ENCODE peak calls at places on chromosomes 6 and 20, in six cellular contexts. One of them, this sample, is unnamed.

GRCh38 chr6:28589952-28590340 is 64.3 kb downstream of the GPX5 start:
- DNase-seq in H1: no peak
- DNase-seq in K562: no peak
- DNase-seq in WTC11: no peak
- DNase-seq in GM12878: no peak
- DNase-seq in HepG2: no peak
- DNase-seq in this sample: no peak

GRCh38 chr6:31945154-31945506 is 765 bp upstream of the CFB start:
- DNase-seq in H1: no peak
- DNase-seq in HepG2: no peak
- DNase-seq in WTC11: no peak
- DNase-seq in K562: no peak
- DNase-seq in GM12878: no peak
- DNase-seq in this sample: no peak

GRCh38 chr20:59044295-59044694 is 1.7 kb upstream of the PRELID3B start:
- DNase-seq in GM12878: no peak
- DNase-seq in K562: no peak
- DNase-seq in HepG2: no peak
- DNase-seq in H1: no peak
- DNase-seq in WTC11: no peak
- DNase-seq in this sample: no peak

GRCh38 chr20:2387180-2387577 is 6.5 kb downstream of the TGM6 start:
- DNase-seq in WTC11: peak; percentile 73
- DNase-seq in K562: peak; percentile 55
- DNase-seq in H1: peak; percentile 47
- DNase-seq in HepG2: peak; percentile 48
- DNase-seq in GM12878: peak; percentile 21
- DNase-seq in this sample: peak; percentile 39

GRCh38 chr20:23161968-23162696 is 76.0 kb upstream of the CD93 start:
- DNase-seq in H1: no peak
- DNase-seq in WTC11: no peak
- DNase-seq in HepG2: peak; percentile 73
- DNase-seq in GM12878: no peak
- DNase-seq in K562: no peak
- DNase-seq in this sample: no peak

GRCh38 chr20:47622118-47622665 is 120.5 kb downstream of the NCOA3 start:
- DNase-seq in K562: no peak
- DNase-seq in H1: no peak
- DNase-seq in HepG2: no peak
- DNase-seq in GM12878: no peak
- DNase-seq in WTC11: no peak
- DNase-seq in this sample: no peak

GRCh38 chr6:93164781-93165180 is 254.6 kb downstream of the EPHA7 start:
- DNase-seq in H1: no peak
- DNase-seq in GM12878: no peak
- DNase-seq in HepG2: no peak
- DNase-seq in K562: no peak
- DNase-seq in WTC11: no peak
- DNase-seq in this sample: no peak

GRCh38 chr6:90413867-90414266 is 117.2 kb upstream of the BACH2 start:
- DNase-seq in GM12878: no peak
- DNase-seq in H1: no peak
- DNase-seq in K562: peak; percentile 30
- DNase-seq in WTC11: peak; percentile 63
- DNase-seq in HepG2: no peak
- DNase-seq in this sample: no peak

GRCh38 chr20:17287503-17287902 is 60.7 kb downstream of the PCSK2 start:
- DNase-seq in K562: no peak
- DNase-seq in WTC11: peak; percentile 60
- DNase-seq in GM12878: no peak
- DNase-seq in HepG2: no peak
- DNase-seq in H1: no peak
- DNase-seq in this sample: no peak

GRCh38 chr6:139588734-139589418 is 214.4 kb upstream of the CITED2 start:
- DNase-seq in WTC11: no peak
- DNase-seq in HepG2: peak; percentile 82
- DNase-seq in K562: no peak
- DNase-seq in H1: no peak
- DNase-seq in GM12878: no peak
- DNase-seq in this sample: no peak

GRCh38 chr6:1496836-1497592 is 107.6 kb downstream of the FOXF2 start:
- DNase-seq in GM12878: no peak
- DNase-seq in K562: no peak
- DNase-seq in H1: no peak
- DNase-seq in HepG2: no peak
- DNase-seq in WTC11: no peak
- DNase-seq in this sample: no peak

GRCh38 chr20:7859371-7859802 is 80.9 kb downstream of the HAO1 start:
- DNase-seq in HepG2: peak; percentile 47
- DNase-seq in H1: no peak
- DNase-seq in K562: peak; percentile 4
- DNase-seq in GM12878: peak; percentile 8
- DNase-seq in WTC11: peak; percentile 17
- DNase-seq in this sample: no peak

GRCh38 chr6:11270030-11271027 is 37.9 kb upstream of the NEDD9 start:
- DNase-seq in GM12878: no peak
- DNase-seq in H1: no peak
- DNase-seq in HepG2: peak; percentile 72
- DNase-seq in K562: no peak
- DNase-seq in WTC11: no peak
- DNase-seq in this sample: no peak

GRCh38 chr20:48983423-48984400 is 62.2 kb downstream of the ARFGEF2 start:
- DNase-seq in H1: no peak
- DNase-seq in K562: no peak
- DNase-seq in GM12878: no peak
- DNase-seq in WTC11: no peak
- DNase-seq in HepG2: no peak
- DNase-seq in this sample: no peak

GRCh38 chr20:16143596-16143995 is 429.7 kb downstream of the KIF16B start:
- DNase-seq in HepG2: no peak
- DNase-seq in H1: no peak
- DNase-seq in GM12878: no peak
- DNase-seq in WTC11: no peak
- DNase-seq in K562: no peak
- DNase-seq in this sample: no peak

GRCh38 chr6:26473758-26474438 is 16.1 kb downstream of the BTN2A1 start:
- DNase-seq in H1: peak; percentile 23
- DNase-seq in HepG2: peak; percentile 90
- DNase-seq in WTC11: peak; percentile 33
- DNase-seq in GM12878: peak; percentile 97
- DNase-seq in K562: peak; percentile 70
- DNase-seq in this sample: peak; percentile 83

GRCh38 chr6:11810854-11811643 is 32.4 kb upstream of the ADTRP start:
- DNase-seq in GM12878: no peak
- DNase-seq in WTC11: no peak
- DNase-seq in HepG2: no peak
- DNase-seq in K562: no peak
- DNase-seq in H1: no peak
- DNase-seq in this sample: no peak

GRCh38 chr6:163427498-163428254 is 13.2 kb downstream of the QKI start:
- DNase-seq in WTC11: no peak
- DNase-seq in H1: no peak
- DNase-seq in K562: no peak
- DNase-seq in GM12878: no peak
- DNase-seq in HepG2: peak; percentile 61
- DNase-seq in this sample: peak; percentile 16

GRCh38 chr20:1618954-1619550 is 757 bp downstream of the SIRPB1 start:
- DNase-seq in K562: peak; percentile 0
- DNase-seq in H1: no peak
- DNase-seq in WTC11: no peak
- DNase-seq in HepG2: peak; percentile 0
- DNase-seq in GM12878: no peak
- DNase-seq in this sample: no peak

GRCh38 chr20:1664911-1665310 is 7.3 kb upstream of the SIRPG start:
- DNase-seq in HepG2: no peak
- DNase-seq in WTC11: no peak
- DNase-seq in GM12878: peak; percentile 19
- DNase-seq in H1: no peak
- DNase-seq in K562: no peak
- DNase-seq in this sample: no peak

GRCh38 chr20:17227669-17228623 is 1.1 kb downstream of the PCSK2 start:
- DNase-seq in H1: no peak
- DNase-seq in HepG2: no peak
- DNase-seq in GM12878: no peak
- DNase-seq in K562: no peak
- DNase-seq in WTC11: peak; percentile 70
- DNase-seq in this sample: no peak

GRCh38 chr6:15485875-15486274 is 177.0 kb downstream of the DTNBP1 start:
- DNase-seq in K562: no peak
- DNase-seq in HepG2: no peak
- DNase-seq in H1: no peak
- DNase-seq in GM12878: no peak
- DNase-seq in WTC11: no peak
- DNase-seq in this sample: no peak

GRCh38 chr6:107275330-107275865 is 160.1 kb upstream of the BEND3 start:
- DNase-seq in HepG2: no peak
- DNase-seq in H1: no peak
- DNase-seq in K562: peak; percentile 93
- DNase-seq in GM12878: no peak
- DNase-seq in WTC11: no peak
- DNase-seq in this sample: no peak

GRCh38 chr6:168892031-168892430 is 361.6 kb downstream of the THBS2 start:
- DNase-seq in WTC11: no peak
- DNase-seq in H1: no peak
- DNase-seq in K562: no peak
- DNase-seq in GM12878: no peak
- DNase-seq in HepG2: no peak
- DNase-seq in this sample: no peak

GRCh38 chr20:35510946-35511735 is 18.3 kb downstream of the C20orf173 start:
- DNase-seq in GM12878: no peak
- DNase-seq in HepG2: no peak
- DNase-seq in K562: no peak
- DNase-seq in WTC11: no peak
- DNase-seq in H1: no peak
- DNase-seq in this sample: no peak

GRCh38 chr20:48776306-48776705 is 51.5 kb downstream of the PREX1 start:
- DNase-seq in GM12878: no peak
- DNase-seq in K562: no peak
- DNase-seq in H1: no peak
- DNase-seq in WTC11: no peak
- DNase-seq in HepG2: no peak
- DNase-seq in this sample: no peak

GRCh38 chr20:48208176-48208575 is 422.9 kb upstream of the SULF2 start:
- DNase-seq in GM12878: no peak
- DNase-seq in H1: no peak
- DNase-seq in WTC11: no peak
- DNase-seq in HepG2: no peak
- DNase-seq in K562: no peak
- DNase-seq in this sample: no peak

GRCh38 chr6:136959471-136959891 is 37.4 kb downstream of the SLC35D3 start:
- DNase-seq in K562: no peak
- DNase-seq in H1: no peak
- DNase-seq in HepG2: no peak
- DNase-seq in GM12878: no peak
- DNase-seq in WTC11: peak; percentile 64
- DNase-seq in this sample: no peak
- TF ChIP-seq ATF3 in K562: no peak
- TF ChIP-seq ATF3 in H1: no peak
- TF ChIP-seq ATF3 in HepG2: no peak
- TF ChIP-seq ATF3 in GM12878: no peak
- TF ChIP-seq ATF3 in WTC11: no peak
- TF ChIP-seq ATF3 in this sample: no peak

DNA sequence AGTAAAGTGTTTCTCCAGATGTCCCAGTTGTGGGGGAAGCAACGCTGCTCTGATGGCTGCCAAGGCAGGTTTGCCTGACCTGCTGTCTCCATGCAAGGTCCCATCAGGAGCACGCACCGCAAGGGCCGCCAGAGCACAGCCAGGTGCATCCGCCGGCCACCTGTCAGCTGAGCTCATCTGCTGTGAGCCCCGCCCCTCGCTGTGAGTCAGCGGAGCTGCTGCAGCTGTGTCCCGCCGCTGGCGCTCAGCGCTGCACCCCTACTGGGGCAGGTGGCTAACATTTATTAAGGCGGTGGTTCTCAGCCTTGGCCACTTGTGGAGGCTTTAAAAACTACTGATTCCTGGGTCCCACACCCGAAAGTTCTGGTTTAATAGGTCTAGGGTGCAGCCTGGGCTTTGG is 225.7 kb downstream of the UST start:
- DNase-seq in GM12878: no peak
- DNase-seq in HepG2: peak; percentile 21
- DNase-seq in WTC11: peak; percentile 95
- DNase-seq in K562: peak; percentile 38
- DNase-seq in H1: peak; percentile 84
- DNase-seq in this sample: peak; percentile 46
- TF ChIP-seq ATF3 in GM12878: no peak
- TF ChIP-seq ATF3 in HepG2: peak; percentile 78
- TF ChIP-seq ATF3 in WTC11: no peak
- TF ChIP-seq ATF3 in K562: no peak
- TF ChIP-seq ATF3 in H1: no peak
- TF ChIP-seq ATF3 in this sample: no peak

DNA sequence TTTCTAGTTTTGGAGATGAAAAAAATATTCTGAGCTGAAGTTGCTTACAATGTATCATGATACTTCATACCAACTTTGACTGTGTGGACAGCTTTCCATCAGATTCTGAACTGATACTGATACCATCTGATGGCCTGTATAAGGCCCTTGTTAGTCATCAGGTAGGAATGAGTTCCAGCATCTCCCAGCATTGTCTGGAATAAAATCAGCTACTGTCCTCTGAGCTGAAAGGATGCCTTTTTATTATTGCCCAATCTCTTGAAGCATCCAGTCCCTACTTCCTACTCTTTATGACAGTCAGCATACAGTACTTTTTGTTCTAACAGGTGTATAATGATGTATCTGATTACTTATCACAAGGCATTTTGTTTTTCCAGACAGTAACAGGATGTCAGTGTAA is 70.6 kb upstream of the EYA4 start:
- DNase-seq in H1: no peak
- DNase-seq in HepG2: peak; percentile 16
- DNase-seq in K562: no peak
- DNase-seq in GM12878: no peak
- DNase-seq in WTC11: no peak
- DNase-seq in this sample: no peak
- TF ChIP-seq ATF3 in H1: no peak
- TF ChIP-seq ATF3 in HepG2: no peak
- TF ChIP-seq ATF3 in K562: no peak
- TF ChIP-seq ATF3 in GM12878: no peak
- TF ChIP-seq ATF3 in WTC11: no peak
- TF ChIP-seq ATF3 in this sample: no peak

DNA sequence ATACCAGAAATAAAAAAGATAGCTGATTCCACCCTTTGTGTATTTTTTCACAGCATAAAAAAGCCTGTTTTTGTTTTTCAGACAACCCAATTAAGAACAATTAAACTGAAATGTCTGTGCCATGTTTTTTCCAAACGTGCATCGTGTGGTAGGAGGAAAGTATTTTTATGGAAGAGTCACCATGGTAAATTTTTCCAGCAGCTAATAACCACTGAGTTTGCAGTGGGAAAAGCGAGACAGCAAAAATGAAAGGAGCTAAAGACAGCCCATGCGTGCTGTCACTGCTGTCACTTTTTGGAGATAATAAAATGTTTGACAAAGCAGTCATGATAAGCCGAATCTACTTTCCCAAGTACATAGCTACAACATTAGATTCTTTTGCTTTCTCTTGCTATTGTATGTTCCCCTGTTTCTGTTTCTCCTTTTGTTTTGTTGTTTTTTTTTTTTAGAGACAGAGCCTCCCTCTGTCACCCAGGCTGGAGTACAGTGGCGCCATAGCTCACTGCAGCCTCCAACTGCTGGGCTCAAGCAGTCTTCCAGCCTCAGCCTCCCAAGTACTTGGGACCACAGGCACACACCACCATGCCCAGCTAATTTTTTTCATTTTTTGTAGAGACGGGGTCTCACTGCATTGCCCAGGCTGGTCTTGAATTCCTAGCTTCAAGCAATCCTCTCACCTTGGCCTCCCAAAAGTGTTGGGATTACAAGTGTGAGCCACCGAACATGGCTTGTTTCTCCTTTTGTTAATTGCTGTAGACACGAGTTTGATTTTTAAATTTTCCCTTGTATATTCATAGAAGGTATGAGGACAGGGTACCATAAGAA is 261.3 kb downstream of the TMEM242 start:
- DNase-seq in H1: no peak
- DNase-seq in HepG2: no peak
- DNase-seq in K562: no peak
- DNase-seq in WTC11: no peak
- DNase-seq in GM12878: no peak
- DNase-seq in this sample: no peak
- TF ChIP-seq ATF3 in H1: no peak
- TF ChIP-seq ATF3 in HepG2: no peak
- TF ChIP-seq ATF3 in K562: no peak
- TF ChIP-seq ATF3 in WTC11: no peak
- TF ChIP-seq ATF3 in GM12878: no peak
- TF ChIP-seq ATF3 in this sample: no peak